ENCODE peak calls at places on chromosomes 1 and 21, in seven cellular contexts. W is left ventricle myocardium inferior, J is breast epithelium, B is epithelial cell of esophagus, U is cardiac fibroblast, H is fibroblast of lung, K is PC-3. C is an unnamed sample.

GRCh38 chr1:214584805-214585766 is 17.9 kb upstream of the CENPF start:
- DNase-seq in W (no peak), J (no peak), B (peak; percentile 74), U (peak; percentile 77), H (peak; percentile 69), K (peak; percentile 86), C (no peak)

GRCh38 chr1:232624892-232625291 is 5.0 kb downstream of the SIPA1L2 start:
- DNase-seq in W (no peak), J (no peak), B (peak; percentile 87), U (no peak), H (no peak), K (peak; percentile 44), C (no peak)

GRCh38 chr21:29102791-29103257 is 27.6 kb upstream of the MAP3K7CL start:
- DNase-seq in W (no peak), J (no peak), B (no peak), U (no peak), H (peak; percentile 27), K (no peak), C (no peak)

GRCh38 chr1:151156515-151156819 is at the start of gene TNFAIP8L2:
- DNase-seq in W (peak; percentile 58), J (no peak), B (peak; percentile 24), U (no peak), H (no peak), K (no peak), C (no peak)

GRCh38 chr1:225467193-225468020 is 39.6 kb upstream of the LBR start:
- DNase-seq in W (peak; percentile 71), J (no peak), B (no peak), U (peak; percentile 39), H (no peak), K (no peak), C (no peak)

GRCh38 chr1:186303911-186304310 is 71.1 kb downstream of the TPR start:
- DNase-seq in W (no peak), J (no peak), B (no peak), U (no peak), H (no peak), K (no peak), C (no peak)

GRCh38 chr1:228963795-228964177 is 228.5 kb downstream of the RHOU start:
- DNase-seq in W (no peak), J (no peak), B (no peak), U (no peak), H (no peak), K (no peak), C (no peak)

GRCh38 chr1:155245163-155245524 is 10.1 kb downstream of the ENTREP3 start:
- DNase-seq in W (no peak), J (no peak), B (no peak), U (no peak), H (no peak), K (no peak), C (no peak)

GRCh38 chr1:23110391-23110790 is 58.3 kb downstream of the LUZP1 start:
- DNase-seq in W (no peak), J (no peak), B (no peak), U (no peak), H (no peak), K (no peak), C (no peak)

GRCh38 chr1:53344921-53345838 is 17.3 kb upstream of the LRP8 start:
- DNase-seq in W (no peak), J (no peak), B (no peak), U (no peak), H (no peak), K (no peak), C (no peak)

GRCh38 chr21:42614391-42614790 is 39.0 kb upstream of the PDE9A start:
- DNase-seq in W (no peak), J (peak; percentile 37), B (no peak), U (no peak), H (no peak), K (no peak), C (no peak)

GRCh38 chr1:53754484-53755312 is 15.7 kb upstream of the GLIS1 start:
- DNase-seq in W (no peak), J (no peak), B (peak; percentile 72), U (peak; percentile 79), H (peak; percentile 57), K (peak; percentile 82), C (no peak)

GRCh38 chr1:7975212-7975865 is 13.8 kb downstream of the PARK7 start:
- DNase-seq in W (peak; percentile 61), J (peak; percentile 59), B (peak; percentile 81), U (peak; percentile 86), H (peak; percentile 61), K (peak; percentile 91), C (peak; percentile 60)

GRCh38 chr1:55445416-55445815 is 230.3 kb upstream of the USP24 start:
- DNase-seq in W (no peak), J (no peak), B (no peak), U (no peak), H (no peak), K (no peak), C (no peak)

GRCh38 chr1:29640428-29640785 is 404.1 kb downstream of the PTPRU start:
- DNase-seq in W (no peak), J (no peak), B (no peak), U (no peak), H (no peak), K (no peak), C (no peak)

GRCh38 chr1:107058245-107059032 is 2.0 kb downstream of the PRMT6 start:
- DNase-seq in W (no peak), J (no peak), B (no peak), U (no peak), H (no peak), K (no peak), C (no peak)

GRCh38 chr1:5509664-5510452 is 482.4 kb downstream of the NPHP4 start:
- DNase-seq in W (peak; percentile 57), J (no peak), B (peak; percentile 39), U (peak; percentile 42), H (peak; percentile 6), K (peak; percentile 72), C (peak; percentile 2)

GRCh38 chr1:85494957-85495266 is 30.0 kb upstream of the DDAH1 start:
- DNase-seq in W (no peak), J (no peak), B (peak; percentile 81), U (peak; percentile 54), H (peak; percentile 44), K (peak; percentile 54), C (no peak)
- TF ChIP-seq CTCF in W (peak; percentile 56), J (no peak), B (peak; percentile 86), U (peak; percentile 15), H (peak; percentile 11), K (peak; percentile 59), C (peak; percentile 48)

DNA sequence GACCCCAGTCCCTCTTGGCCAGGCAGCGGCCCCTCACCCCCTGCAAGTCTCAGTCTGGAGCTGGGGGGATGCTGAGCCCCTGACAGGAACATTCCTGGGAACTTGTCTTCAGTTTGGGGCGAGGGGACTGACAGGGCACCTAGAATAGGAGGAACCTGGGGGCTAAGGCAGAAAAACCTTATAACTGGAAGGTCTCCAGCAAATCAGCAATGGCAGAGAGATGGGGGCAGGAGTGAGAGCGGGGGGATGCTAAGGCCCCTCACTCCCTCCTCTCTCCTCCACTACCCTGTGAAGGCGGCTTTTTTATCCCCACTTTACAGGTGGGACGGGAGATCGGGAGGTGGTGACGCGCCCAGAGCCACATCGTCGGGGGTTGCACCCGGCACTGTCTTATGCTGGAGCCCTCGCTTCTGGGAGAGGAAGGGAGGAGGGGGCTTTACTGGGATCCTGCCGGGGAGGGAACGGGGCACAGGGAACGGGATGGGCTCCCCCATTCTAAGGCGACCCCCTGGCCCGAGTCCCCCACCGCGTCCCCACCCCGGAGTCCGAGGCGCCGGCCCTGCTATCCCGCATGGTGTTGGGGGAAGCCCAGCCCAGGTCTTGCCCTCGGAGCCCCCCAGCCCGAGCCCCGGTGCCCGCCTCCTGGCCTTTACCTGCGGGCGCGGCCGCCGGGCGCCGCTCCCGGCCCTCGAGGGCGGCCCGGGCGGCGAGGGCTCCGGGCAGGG is 456 bp downstream of the COL8A2 start:
- DNase-seq in W (no peak), J (no peak), B (no peak), U (no peak), H (no peak), K (no peak), C (no peak)
- H3K4me3 ChIP-seq in W (peak overlapping the region; percentile 61), J (peak overlapping the region; percentile 39), B (no peak overlapping the region), U (peak overlapping the region; percentile 2), H (peak overlapping the region; percentile 35), K (no peak overlapping the region), C (peak overlapping the region; percentile 40)

DNA sequence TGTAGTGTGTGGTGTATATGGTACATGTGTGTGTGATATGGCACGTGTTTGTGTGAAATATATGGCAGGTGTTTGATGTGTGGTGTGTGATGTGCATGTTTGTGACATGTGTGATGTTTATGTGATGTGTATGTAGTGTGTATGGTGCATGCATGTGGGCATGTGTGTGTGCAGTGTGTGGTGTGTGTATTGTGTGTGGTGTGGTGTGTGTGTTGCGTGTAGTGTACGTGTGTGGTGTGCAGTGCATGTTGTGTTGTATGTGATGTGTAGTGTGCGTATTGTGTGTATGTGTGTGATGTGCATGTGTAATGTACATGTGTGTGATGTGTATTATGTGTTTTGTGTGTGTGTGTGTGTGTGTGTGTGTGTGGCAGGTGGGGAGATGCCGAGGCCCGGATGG is 65.7 kb downstream of the SLC19A1 start:
- DNase-seq in W (no peak), J (no peak), B (no peak), U (no peak), H (no peak), K (no peak), C (no peak)
- TF ChIP-seq CTCF in W (no peak), J (no peak), B (no peak), U (no peak), H (no peak), K (no peak), C (no peak)

DNA sequence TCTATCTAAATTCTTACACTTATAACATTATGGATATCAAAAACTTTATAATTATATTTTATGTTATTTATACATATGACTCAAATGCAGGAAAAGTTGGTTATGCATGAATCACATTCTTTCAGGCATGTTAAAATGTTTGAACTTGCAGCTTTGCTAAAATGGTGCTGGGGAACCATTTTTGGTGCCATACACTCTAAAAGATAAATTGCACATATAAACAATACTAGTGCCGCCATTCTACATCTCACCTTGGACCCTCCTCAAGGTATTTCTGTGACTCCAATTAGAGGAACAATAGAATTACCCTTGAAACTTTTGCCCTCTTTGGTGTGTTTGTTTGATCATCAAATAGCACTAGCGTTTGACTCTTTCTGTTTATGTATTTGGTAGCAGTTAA is 980 bp downstream of the PRKACB start:
- DNase-seq in W (no peak), J (no peak), B (peak; percentile 57), U (no peak), H (peak; percentile 14), K (peak; percentile 49), C (no peak)
- H3K4me3 ChIP-seq in W (peak overlapping the region; percentile 28), J (peak overlapping the region; percentile 20), B (no peak overlapping the region), U (no peak overlapping the region), H (no peak overlapping the region), K (no peak overlapping the region), C (no peak overlapping the region)

DNA sequence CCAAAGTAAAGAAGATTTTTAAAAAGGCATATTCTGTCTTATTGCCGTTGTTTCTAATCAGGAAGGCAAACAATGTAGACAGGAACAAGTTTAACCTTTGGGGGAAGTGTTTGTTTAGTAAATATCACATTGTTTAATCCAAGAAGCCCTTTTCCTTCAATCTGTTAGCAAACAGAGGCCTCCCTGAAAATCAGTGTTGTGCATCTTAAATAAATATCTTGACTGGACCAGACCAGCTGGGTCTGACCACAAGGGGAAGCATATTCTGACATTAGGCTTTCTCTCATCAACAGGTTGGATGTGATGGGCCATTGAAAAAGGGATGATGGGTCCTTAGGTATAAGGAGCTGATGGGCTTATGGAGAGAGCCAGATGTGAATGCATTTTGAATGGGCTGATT is 81.8 kb upstream of the SGIP1 start:
- DNase-seq in W (no peak), J (no peak), B (no peak), U (no peak), H (no peak), K (peak; percentile 44), C (no peak)
- TF ChIP-seq CTCF in W (peak; percentile 32), J (no peak), B (no peak), U (peak; percentile 32), H (no peak), K (peak; percentile 46), C (peak; percentile 26)

GRCh38 chr1:156624814-156625435 is 5.7 kb downstream of the HAPLN2 start:
- DNase-seq in W (no peak), J (no peak), B (no peak), U (no peak), H (no peak), K (no peak), C (no peak)
- H3K4me3 ChIP-seq in W (peak overlapping the region; percentile 63), J (peak overlapping the region; percentile 33), B (no peak overlapping the region), U (no peak overlapping the region), H (no peak overlapping the region), K (no peak overlapping the region), C (peak overlapping the region; percentile 24)

C was measured in astrocyte of the cerebellum.